ENCODE peak calls at places on chromosomes 6 and 20, in six cellular contexts. K is fibroblast of mammary gland; O is heart right ventricle; I is CD8-positive, alpha-beta T cell; Q is tibial artery; V is psoas muscle. T is an unnamed sample.

GRCh38 chr20:45934046-45934586 is 367 bp upstream of the PCIF1 start:
- DNase-seq in Q (peak), I (no peak), O (peak), V (peak), K (peak), T (no peak)

GRCh38 chr6:37204014-37204751 is 34.2 kb downstream of the PIM1 start:
- DNase-seq in K (peak), I (no peak), Q (no peak), V (no peak), O (no peak), T (no peak)

GRCh38 chr20:13008761-13009681 is at the start of gene SPTLC3:
- DNase-seq in K (peak), Q (peak), V (peak), I (no peak), O (peak), T (no peak)

GRCh38 chr6:105514306-105514705 is 111.4 kb upstream of the PREP start:
- DNase-seq in Q (no peak), V (no peak), K (no peak), O (peak), I (no peak), T (no peak)

GRCh38 chr20:48725589-48725991 is 102.2 kb downstream of the PREX1 start:
- DNase-seq in K (peak), Q (no peak), I (no peak), V (no peak), O (no peak), T (no peak)

GRCh38 chr6:17871836-17872235 is 115.6 kb downstream of the KIF13A start:
- DNase-seq in Q (no peak), I (no peak), K (no peak), V (no peak), O (no peak), T (no peak)

GRCh38 chr6:167093406-167093921 is 29.4 kb upstream of the CCR6 start:
- DNase-seq in O (no peak), Q (no peak), K (no peak), V (no peak), I (no peak), T (peak)

GRCh38 chr6:89412071-89413005 is at the start of gene RRAGD:
- DNase-seq in I (peak), K (no peak), Q (peak), V (peak), O (peak), T (peak)

GRCh38 chr6:56677559-56677958 is 34.9 kb upstream of the DST start:
- DNase-seq in V (no peak), Q (no peak), I (no peak), O (no peak), K (peak), T (no peak)

GRCh38 chr6:31125586-31126363 is 5.5 kb upstream of the CDSN start:
- DNase-seq in V (no peak), O (peak), I (no peak), Q (no peak), K (peak), T (no peak)

GRCh38 chr6:72464246-72464645 is 157.6 kb upstream of the KCNQ5 start:
- DNase-seq in K (peak), O (no peak), Q (no peak), I (no peak), V (no peak), T (no peak)

GRCh38 chr6:11938285-11938890 is 73.7 kb upstream of the HIVEP1 start:
- DNase-seq in K (no peak), O (no peak), V (no peak), I (no peak), Q (no peak), T (no peak)

GRCh38 chr6:6659600-6660327 is 71.2 kb downstream of the LY86 start:
- DNase-seq in K (no peak), O (peak), Q (peak), V (no peak), I (no peak), T (no peak)

GRCh38 chr6:107318100-107318736 is 141.1 kb downstream of the PDSS2 start:
- DNase-seq in Q (peak), K (peak), I (no peak), O (peak), V (peak), T (no peak)

GRCh38 chr20:25294459-25295385 is 46.8 kb downstream of the PYGB start:
- DNase-seq in I (peak), O (peak), Q (peak), V (peak), K (peak), T (peak)

GRCh38 chr6:56657364-56657763 is 14.7 kb upstream of the DST start:
- DNase-seq in O (no peak), I (no peak), Q (no peak), V (no peak), K (no peak), T (no peak)

GRCh38 chr20:50304501-50304856 is 113.8 kb downstream of the CEBPB start:
- DNase-seq in I (no peak), V (peak), K (peak), O (peak), Q (peak), T (no peak)

GRCh38 chr6:89217308-89217999 is at the start of gene GABRR1:
- DNase-seq in K (peak), I (no peak), O (no peak), Q (no peak), V (no peak), T (no peak)

GRCh38 chr20:9919271-9920014 is 80.6 kb upstream of the PAK5 start:
- DNase-seq in V (no peak), O (no peak), I (no peak), Q (no peak), K (no peak), T (no peak)

GRCh38 chr20:51211191-51211590 is 188.3 kb upstream of the KCNG1 start:
- DNase-seq in V (no peak), K (no peak), I (no peak), Q (no peak), O (no peak), T (no peak)

GRCh38 chr20:37901667-37902503 is 1.0 kb upstream of the VSTM2L start:
- DNase-seq in V (no peak), O (no peak), K (peak), Q (no peak), I (no peak), T (peak)

DNA sequence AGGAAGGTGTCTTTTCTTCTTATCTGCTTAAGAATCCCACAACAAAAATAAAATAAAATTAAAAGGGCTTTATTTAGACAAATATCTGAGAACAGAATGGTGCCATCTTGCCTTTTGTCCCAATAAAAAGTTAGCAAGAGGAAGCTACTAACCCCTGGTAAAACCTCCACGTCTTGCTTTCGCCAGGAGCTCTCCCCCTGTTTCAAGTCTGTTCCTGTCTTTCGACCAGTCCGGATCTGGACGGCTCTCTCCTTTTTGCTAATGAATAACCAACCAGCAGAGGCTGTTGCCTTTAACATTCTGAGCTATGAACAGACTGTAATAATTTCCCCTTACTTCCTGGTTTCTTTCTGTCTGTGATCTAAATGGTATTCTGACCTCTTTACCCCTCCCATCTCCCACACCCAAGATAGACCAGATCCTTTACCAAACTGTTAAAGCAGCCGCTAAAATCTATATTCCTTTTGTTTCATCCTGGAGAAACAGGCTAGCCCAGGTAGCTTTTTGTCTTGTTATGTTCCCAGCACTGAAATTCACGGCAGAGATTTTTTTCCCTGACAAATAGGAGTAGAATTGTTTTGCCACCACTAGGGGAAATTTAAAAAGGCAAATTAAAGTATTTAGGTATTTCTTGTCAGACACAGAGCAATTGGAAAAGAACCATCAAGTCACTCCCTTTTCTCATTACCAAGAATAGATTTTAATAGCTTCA is at the start of gene FRK:
- DNase-seq in K (peak), Q (peak), I (no peak), V (peak), O (peak), T (no peak)
- TF ChIP-seq CTCF in K (peak), Q (peak), I (no peak), V (peak), O (no peak), T (no peak)

GRCh38 chr20:17281478-17281877 is 54.6 kb downstream of the PCSK2 start:
- DNase-seq in Q (no peak), O (no peak), I (no peak), K (no peak), V (no peak), T (no peak)
- TF ChIP-seq CTCF in Q (no peak), O (no peak), I (no peak), K (peak), V (no peak), T (no peak)

GRCh38 chr6:43495409-43495941 is 14.7 kb downstream of the LRRC73 start:
- DNase-seq in O (no peak), I (no peak), V (no peak), K (peak), Q (no peak), T (no peak)
- TF ChIP-seq CTCF in O (no peak), I (no peak), V (no peak), K (peak), Q (no peak), T (no peak)

GRCh38 chr20:17630151-17630805 is 51.8 kb downstream of the RRBP1 start:
- DNase-seq in K (no peak), I (no peak), O (no peak), V (no peak), Q (no peak), T (no peak)

GRCh38 chr20:17629025-17629424 is 53.0 kb downstream of the RRBP1 start:
- DNase-seq in I (no peak), O (no peak), V (peak), K (no peak), Q (no peak), T (no peak)

GRCh38 chr20:17630806-17631195 is 51.2 kb downstream of the RRBP1 start:
- DNase-seq in V (no peak), O (no peak), Q (no peak), I (no peak), K (no peak), T (no peak)

GRCh38 chr20:17628101-17628841 is 53.8 kb downstream of the RRBP1 start:
- DNase-seq in O (no peak), K (no peak), V (peak), I (no peak), Q (no peak), T (no peak)

DNA sequence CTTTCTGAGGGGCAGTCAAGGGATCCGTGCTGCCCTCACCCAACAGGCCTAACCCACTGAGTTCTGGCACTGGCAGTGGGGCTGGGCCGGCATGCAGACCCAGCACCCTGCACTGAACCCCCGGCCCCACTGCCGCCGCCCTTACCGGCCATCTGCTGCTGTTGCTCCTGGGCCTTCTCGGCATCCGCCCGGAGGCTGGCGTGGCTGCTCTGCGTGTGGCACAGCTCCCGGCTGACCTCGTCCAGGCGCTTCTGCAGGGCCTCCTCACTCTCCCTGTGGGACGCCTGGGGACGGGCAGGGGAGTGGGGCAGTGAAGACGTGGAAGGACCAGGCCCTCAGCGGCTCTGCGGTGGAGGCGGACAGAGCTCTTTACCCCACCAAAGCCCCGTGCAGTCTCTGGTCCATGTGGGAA is 52.4 kb downstream of the RRBP1 start:
- DNase-seq in I (no peak), O (no peak), K (no peak), V (no peak), Q (no peak), T (no peak)
- TF ChIP-seq CTCF in I (no peak), O (no peak), K (no peak), V (no peak), Q (no peak), T (no peak)

GRCh38 chr6:85641916-85642773 is 541 bp downstream of the SYNCRIP start:
- DNase-seq in K (peak), I (peak), Q (peak), O (peak), V (peak), T (peak)
- TF ChIP-seq CTCF in K (no peak), I (no peak), Q (no peak), O (no peak), V (no peak), T (no peak)

GRCh38 chr20:6636209-6637159 is 131.0 kb upstream of the BMP2 start:
- DNase-seq in I (no peak), V (no peak), O (peak), Q (peak), K (peak), T (no peak)
- TF ChIP-seq CTCF in I (no peak), V (peak), O (peak), Q (peak), K (peak), T (no peak)

GRCh38 chr6:16761469-16762264 is 407 bp upstream of the ATXN1 start:
- DNase-seq in V (peak), Q (peak), I (peak), K (peak), O (peak), T (peak)
- TF ChIP-seq CTCF in V (peak), Q (peak), I (no peak), K (no peak), O (no peak), T (no peak)

DNA sequence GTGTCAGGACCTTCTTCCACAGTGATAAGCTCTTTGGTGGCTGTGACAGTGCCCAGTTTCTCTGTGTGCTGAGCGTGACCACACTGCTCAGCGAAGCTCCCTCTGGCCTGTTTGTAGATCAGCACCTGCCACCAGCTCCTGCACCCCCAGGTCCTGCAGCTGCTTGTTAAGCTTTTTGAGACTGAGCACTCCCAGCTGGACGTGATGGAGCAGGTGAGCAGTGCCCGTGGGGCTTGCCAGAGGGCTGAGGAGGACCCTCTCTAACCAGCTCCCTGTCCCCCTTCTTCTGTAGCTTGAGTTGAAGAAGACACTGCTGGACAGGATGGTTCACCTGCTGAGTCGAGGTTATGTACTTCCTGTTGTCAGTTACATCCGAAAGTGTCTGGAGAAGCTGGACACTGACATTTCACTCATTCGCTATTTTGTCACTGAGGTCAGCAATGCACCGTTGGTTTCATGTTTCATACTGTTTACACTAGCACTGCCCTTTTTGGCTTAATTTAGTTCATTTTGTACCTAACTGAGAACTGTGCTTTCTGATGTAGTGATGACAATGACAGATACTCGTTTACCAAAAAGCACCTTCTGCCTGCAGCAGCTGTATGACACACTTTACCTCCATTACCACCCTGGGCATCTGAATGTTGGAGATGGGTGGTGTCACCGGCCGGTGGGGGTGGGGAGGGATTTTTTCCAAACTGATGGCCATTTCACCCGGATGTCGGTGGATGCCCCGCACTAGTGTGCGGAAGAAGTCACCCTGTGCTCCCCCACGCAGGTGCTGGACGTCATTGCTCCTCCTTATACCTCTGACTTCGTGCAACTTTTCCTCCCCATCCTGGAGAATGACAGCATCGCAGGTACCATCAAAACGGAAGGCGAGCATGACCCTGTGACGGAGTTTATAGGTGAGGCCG is 12.5 kb downstream of the NELFCD start:
- DNase-seq in O (no peak), K (no peak), Q (no peak), I (no peak), V (no peak), T (no peak)
- TF ChIP-seq CTCF in O (no peak), K (no peak), Q (no peak), I (no peak), V (no peak), T (no peak)

T was measured in activated B cell treated with CpG ODN at 0.5 μM for 24 hours.